ENCODE peak calls at places on chromosomes 1 and 21, in seven cellular contexts. T, H, L, V, A, R and S are unnamed samples.
A peak's percentile ranks its signal among the peaks of the same experiment; 100 is the strongest.

GRCh38 chr1:7621334-7622219 is 149.5 kb upstream of the VAMP3 start:
- DNase-seq in T (no peak), H (no peak), L (no peak), V (no peak), A (peak; percentile 55), R (no peak), S (no peak)

GRCh38 chr1:4517559-4517958 is 136.8 kb upstream of the AJAP1 start:
- DNase-seq in T (no peak), H (no peak), L (no peak), V (no peak), A (no peak), R (no peak), S (no peak)

GRCh38 chr1:160081261-160081936 is at the start of gene KCNJ9:
- DNase-seq in T (no peak), H (no peak), L (no peak), V (no peak), A (peak; percentile 81), R (peak; percentile 20), S (no peak)

GRCh38 chr21:31693222-31693621 is 33.7 kb downstream of the SOD1 start:
- DNase-seq in T (no peak), H (no peak), L (no peak), V (no peak), A (no peak), R (no peak), S (no peak)

GRCh38 chr1:118093017-118093416 is 92.0 kb downstream of the SPAG17 start:
- DNase-seq in T (no peak), H (no peak), L (no peak), V (no peak), A (no peak), R (no peak), S (no peak)

GRCh38 chr1:209065350-209065749 is 518.2 kb upstream of the CAMK1G start:
- DNase-seq in T (no peak), H (no peak), L (no peak), V (no peak), A (no peak), R (no peak), S (no peak)

GRCh38 chr1:180981596-180982387 is 40.9 kb downstream of the STX6 start:
- DNase-seq in T (no peak), H (no peak), L (peak; percentile 46), V (no peak), A (peak; percentile 61), R (no peak), S (no peak)

GRCh38 chr1:30378991-30379581 is 344.3 kb downstream of the MATN1 start:
- DNase-seq in T (no peak), H (no peak), L (no peak), V (peak; percentile 69), A (no peak), R (peak; percentile 1), S (peak; percentile 5)

GRCh38 chr1:168234846-168235547 is 9.2 kb downstream of the SFT2D2 start:
- DNase-seq in T (peak; percentile 59), H (no peak), L (no peak), V (peak; percentile 43), A (peak; percentile 82), R (peak; percentile 49), S (peak; percentile 54)

GRCh38 chr1:70567167-70567566 is 156.1 kb downstream of the CTH start:
- DNase-seq in T (no peak), H (no peak), L (no peak), V (no peak), A (no peak), R (no peak), S (no peak)

GRCh38 chr1:226820935-226821718 is 49.3 kb upstream of the PSEN2 start:
- DNase-seq in T (no peak), H (no peak), L (no peak), V (peak; percentile 100), A (peak; percentile 55), R (peak; percentile 100), S (peak; percentile 75)

GRCh38 chr1:99326215-99326949 is 62.1 kb downstream of the PLPPR4 start:
- DNase-seq in T (no peak), H (no peak), L (no peak), V (no peak), A (peak; percentile 11), R (no peak), S (no peak)
- H2AK5ac ChIP-seq in T (no peak overlapping the region), H (no peak overlapping the region), L (no peak overlapping the region), V (no peak overlapping the region), A (no peak overlapping the region), R (no peak overlapping the region), S (no peak overlapping the region)

DNA sequence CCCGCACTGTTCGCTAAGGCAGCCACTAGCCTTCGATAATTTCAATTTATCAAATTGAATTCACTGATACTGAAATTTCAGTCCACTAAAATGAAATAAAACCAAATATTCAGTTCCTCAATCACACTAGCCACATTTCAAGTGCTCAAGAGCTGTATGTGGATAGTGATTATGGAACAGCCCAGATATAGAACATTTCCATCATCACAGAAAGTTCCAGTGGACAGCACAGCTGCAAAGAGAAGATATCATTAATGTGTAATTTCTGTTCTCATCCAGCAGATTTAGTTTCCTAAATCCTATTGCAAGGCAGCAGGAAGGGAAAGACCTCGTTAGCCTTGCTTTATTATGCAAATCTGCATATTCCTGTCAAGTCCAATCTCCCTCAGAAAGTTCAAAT is 22.6 kb downstream of the CAPZB start:
- DNase-seq in T (no peak), H (no peak), L (no peak), V (no peak), A (no peak), R (no peak), S (no peak)
- H2AK5ac ChIP-seq in T (no peak overlapping the region), H (no peak overlapping the region), L (no peak overlapping the region), V (no peak overlapping the region), A (no peak overlapping the region), R (no peak overlapping the region), S (no peak overlapping the region)

DNA sequence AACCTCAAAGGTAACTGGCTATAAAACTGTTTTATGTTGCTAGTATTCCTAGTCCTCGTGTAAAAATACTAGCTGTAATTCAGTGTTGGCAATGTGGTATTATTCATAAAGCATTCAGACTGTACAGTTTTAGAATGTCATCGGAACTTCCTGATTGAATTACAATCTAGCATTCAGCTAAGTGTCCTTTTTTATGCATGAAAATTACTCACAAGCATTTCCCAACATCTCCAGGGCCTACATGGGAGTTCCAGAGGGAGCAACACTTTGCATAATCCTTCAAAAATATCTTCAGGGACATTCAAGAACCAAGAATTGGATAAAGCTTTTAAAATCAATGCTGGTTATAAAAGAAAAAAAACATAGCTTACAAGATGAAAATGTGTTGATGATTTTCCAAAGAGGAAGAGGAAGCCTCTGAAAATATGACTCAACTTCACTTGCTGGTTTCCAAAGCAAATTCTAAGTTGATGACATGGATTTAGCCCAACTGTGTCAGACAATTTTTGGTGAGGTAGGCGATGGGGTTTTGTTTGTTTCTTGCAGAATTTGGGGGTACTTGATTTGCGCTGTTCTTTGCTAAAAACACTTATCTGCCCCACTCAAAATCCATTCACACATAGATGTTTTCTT is 137.8 kb downstream of the SLC44A5 start:
- DNase-seq in T (no peak), H (no peak), L (no peak), V (no peak), A (no peak), R (no peak), S (no peak)
- H2AK5ac ChIP-seq in T (no peak overlapping the region), H (no peak overlapping the region), L (no peak overlapping the region), V (no peak overlapping the region), A (no peak overlapping the region), R (no peak overlapping the region), S (no peak overlapping the region)

GRCh38 chr1:178599745-178600144 is 86.8 kb downstream of the TEX35 start:
- DNase-seq in T (no peak), H (no peak), L (no peak), V (no peak), A (no peak), R (no peak), S (no peak)
- H2AK5ac ChIP-seq in T (no peak overlapping the region), H (no peak overlapping the region), L (no peak overlapping the region), V (no peak overlapping the region), A (no peak overlapping the region), R (no peak overlapping the region), S (no peak overlapping the region)

DNA sequence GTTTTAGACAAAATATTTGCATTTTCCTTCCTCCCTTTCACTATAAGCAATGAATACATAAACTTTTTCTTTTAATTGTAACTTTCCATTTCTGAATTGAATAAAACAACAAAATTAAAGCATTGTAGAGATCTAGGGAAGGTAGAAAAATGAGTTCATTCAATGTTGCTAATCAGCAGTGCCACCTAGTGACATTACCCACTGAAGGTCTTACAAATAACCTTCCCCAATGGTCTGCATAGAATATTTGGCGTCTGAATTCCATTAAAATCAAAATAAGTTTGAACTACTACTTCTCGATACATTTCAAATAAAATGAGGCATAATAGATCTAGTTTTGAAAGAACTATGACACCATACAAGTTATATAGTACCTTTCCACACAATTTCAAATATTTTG is 19.6 kb downstream of the FH start:
- DNase-seq in T (no peak), H (no peak), L (no peak), V (peak; percentile 62), A (peak; percentile 43), R (peak; percentile 44), S (peak; percentile 18)
- H2AK5ac ChIP-seq in T (no peak overlapping the region), H (no peak overlapping the region), L (no peak overlapping the region), V (no peak overlapping the region), A (no peak overlapping the region), R (no peak overlapping the region), S (no peak overlapping the region)

GRCh38 chr1:245161866-245162265 is 7.1 kb downstream of the KIF26B start:
- DNase-seq in T (no peak), H (no peak), L (no peak), V (no peak), A (no peak), R (no peak), S (no peak)

GRCh38 chr1:245156041-245156735 is 1.4 kb downstream of the KIF26B start:
- DNase-seq in T (peak; percentile 89), H (peak; percentile 76), L (peak; percentile 93), V (peak; percentile 65), A (peak; percentile 89), R (peak; percentile 80), S (peak; percentile 94)

GRCh38 chr1:245160976-245161375 is 6.2 kb downstream of the KIF26B start:
- DNase-seq in T (no peak), H (no peak), L (no peak), V (no peak), A (no peak), R (no peak), S (no peak)

GRCh38 chr1:245156736-245157505 is 2.1 kb downstream of the KIF26B start:
- DNase-seq in T (peak; percentile 52), H (no peak), L (peak; percentile 58), V (peak; percentile 12), A (peak; percentile 75), R (peak; percentile 34), S (peak; percentile 60)

DNA sequence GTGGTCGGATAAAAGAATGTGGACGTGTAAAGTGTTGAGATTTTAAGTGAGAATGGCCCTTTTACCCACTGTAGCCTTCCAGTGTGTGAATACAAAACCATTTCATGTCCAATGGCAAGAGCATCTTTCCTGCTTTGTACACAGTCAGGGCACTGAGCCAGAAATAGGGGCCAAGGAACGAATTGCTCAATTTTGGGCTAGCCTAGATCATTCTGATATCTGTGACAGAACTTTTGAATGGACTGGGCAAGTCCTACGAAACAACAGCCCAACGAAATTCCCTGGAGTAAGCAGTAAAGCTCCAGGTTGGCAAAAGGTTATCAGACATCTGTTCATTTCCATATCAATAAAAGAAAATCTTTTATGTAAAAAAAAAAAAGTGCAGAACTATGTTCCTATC is 5.5 kb downstream of the KIF26B start:
- DNase-seq in T (no peak), H (no peak), L (no peak), V (no peak), A (no peak), R (no peak), S (peak; percentile 43)
- H2AK5ac ChIP-seq in T (no peak overlapping the region), H (no peak overlapping the region), L (no peak overlapping the region), V (no peak overlapping the region), A (no peak overlapping the region), R (no peak overlapping the region), S (no peak overlapping the region)